ENCODE peak calls at places on chromosomes 3 and 15, in nine cellular contexts. O is Peyer's patch, K is A549, Q is heart left ventricle, W is heart right ventricle, J is right cardiac atrium, G is PC-9, B is esophagus squamous epithelium, A is lung. U is an unnamed sample.

GRCh38 chr3:184260571-184261269 is 633 bp downstream of the CAMK2N2 start:
- DNase-seq in O (no peak), K (no peak), Q (no peak), W (no peak), J (no peak), G (no peak), B (no peak), A (no peak), U (no peak)

GRCh38 chr3:170052398-170052797 is 14.6 kb downstream of the GPR160 start:
- DNase-seq in O (no peak), K (no peak), Q (no peak), W (no peak), J (no peak), G (no peak), B (no peak), A (no peak), U (no peak)

GRCh38 chr3:68239542-68239941 is 585.1 kb upstream of the SUCLG2 start:
- DNase-seq in O (no peak), K (no peak), Q (no peak), W (no peak), J (no peak), G (no peak), B (no peak), A (no peak), U (no peak)

GRCh38 chr3:83460051-83460450 is 1498.7 kb upstream of the CADM2 start:
- DNase-seq in O (no peak), K (no peak), Q (no peak), W (no peak), J (no peak), G (no peak), B (no peak), A (no peak), U (no peak)

GRCh38 chr3:23455084-23455483 is 252.0 kb downstream of the UBE2E2 start:
- DNase-seq in O (no peak), K (no peak), Q (no peak), W (no peak), J (no peak), G (peak; percentile 8), B (no peak), A (no peak), U (no peak)

GRCh38 chr3:87228316-87228715 is 1.2 kb downstream of the CHMP2B start:
- DNase-seq in O (no peak), K (no peak), Q (no peak), W (no peak), J (no peak), G (no peak), B (no peak), A (no peak), U (no peak)

GRCh38 chr3:69787436-69788168 is 48.3 kb downstream of the MITF start:
- DNase-seq in O (no peak), K (peak; percentile 28), Q (no peak), W (no peak), J (no peak), G (no peak), B (no peak), A (no peak), U (peak; percentile 79)

GRCh38 chr3:128280466-128281455 is 127.5 kb downstream of the EEFSEC start:
- DNase-seq in O (no peak), K (no peak), Q (no peak), W (no peak), J (no peak), G (no peak), B (no peak), A (peak; percentile 6), U (no peak)

GRCh38 chr3:195237981-195238625 is 32.9 kb downstream of the XXYLT1 start:
- DNase-seq in O (no peak), K (no peak), Q (no peak), W (no peak), J (no peak), G (no peak), B (no peak), A (peak; percentile 25), U (no peak)

GRCh38 chr15:67145307-67145610 is 79.9 kb downstream of the SMAD3 start:
- DNase-seq in O (no peak), K (no peak), Q (no peak), W (no peak), J (no peak), G (no peak), B (no peak), A (no peak), U (no peak)

GRCh38 chr15:78307977-78308376 is 8.6 kb upstream of the SKIC8 start:
- DNase-seq in O (no peak), K (no peak), Q (no peak), W (no peak), J (no peak), G (no peak), B (no peak), A (no peak), U (no peak)
- H3K4me3 ChIP-seq in O (no peak overlapping the region), K (no peak overlapping the region), Q (no peak overlapping the region), W (no peak overlapping the region), J (no peak overlapping the region), G (no peak overlapping the region), B (no peak overlapping the region), A (no peak overlapping the region), U (no peak overlapping the region)

DNA sequence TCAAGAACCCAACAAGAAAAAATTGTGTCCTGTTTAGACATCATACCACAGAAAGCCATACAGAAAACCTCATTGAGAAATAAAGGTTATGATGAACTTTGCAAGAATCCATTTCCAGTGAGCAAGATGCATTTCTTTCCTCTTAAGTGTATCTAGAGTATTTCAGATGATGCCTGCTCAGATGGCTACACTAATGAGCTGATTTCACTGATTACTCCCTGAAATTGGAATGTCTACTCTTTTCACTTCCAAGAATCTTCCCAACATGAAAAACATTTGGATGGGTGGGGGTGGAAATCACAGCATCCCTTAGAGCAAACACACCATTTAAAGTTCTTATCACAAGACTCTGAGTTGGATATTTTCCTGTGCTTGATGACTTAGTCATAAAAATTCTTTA is 41.4 kb upstream of the IL12A start:
- DNase-seq in O (no peak), K (no peak), Q (no peak), W (no peak), J (no peak), G (no peak), B (no peak), A (no peak), U (no peak)
- H3K27ac ChIP-seq in O (no peak overlapping the region), K (no peak overlapping the region), Q (no peak overlapping the region), W (no peak overlapping the region), J (no peak overlapping the region), G (no peak overlapping the region), B (no peak overlapping the region), A (no peak overlapping the region), U (no peak overlapping the region)

DNA sequence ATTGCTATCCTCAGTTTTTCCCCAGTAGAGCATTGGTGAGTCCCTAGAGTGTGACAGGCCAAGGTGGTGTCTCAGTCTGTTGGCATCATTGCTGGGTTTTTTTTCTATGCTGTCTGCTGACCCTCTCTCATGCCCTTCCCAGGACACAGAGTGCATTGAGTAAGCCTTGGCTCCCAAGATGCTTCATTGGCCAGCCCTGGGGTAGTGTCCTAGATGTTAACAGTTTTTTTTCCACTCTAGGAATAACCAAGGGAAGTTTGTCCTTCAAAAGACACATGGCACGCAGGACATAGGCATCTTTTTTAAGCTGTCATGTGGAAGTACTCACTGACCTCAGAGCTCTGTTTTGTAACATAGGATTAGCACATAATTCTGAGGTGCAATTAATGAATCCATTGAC is 19.5 kb downstream of the ADAMTSL3 start:
- DNase-seq in O (no peak), K (no peak), Q (no peak), W (no peak), J (no peak), G (no peak), B (no peak), A (no peak), U (no peak)
- H3K4me1 ChIP-seq in O (no peaks in the 10 kb centered on the region), K (no peaks in the 10 kb centered on the region), Q (no peaks in the 10 kb centered on the region), W (peaks cover 4% of the 10 kb centered on the region), J (no peaks in the 10 kb centered on the region), G (no peaks in the 10 kb centered on the region), B (no peaks in the 10 kb centered on the region), A (no peaks in the 10 kb centered on the region), U (peaks cover 19% of the 10 kb centered on the region)

GRCh38 chr15:62150445-62150844 is 14.6 kb downstream of the C2CD4B start:
- DNase-seq in O (no peak), K (no peak), Q (no peak), W (no peak), J (no peak), G (no peak), B (no peak), A (no peak), U (no peak)

GRCh38 chr15:62145015-62145735 is 19.9 kb downstream of the C2CD4B start:
- DNase-seq in O (no peak), K (no peak), Q (no peak), W (no peak), J (no peak), G (no peak), B (no peak), A (no peak), U (no peak)

GRCh38 chr15:62142736-62143135 is 22.3 kb downstream of the C2CD4B start:
- DNase-seq in O (no peak), K (no peak), Q (no peak), W (no peak), J (no peak), G (no peak), B (no peak), A (no peak), U (no peak)

GRCh38 chr15:62149729-62150128 is 15.4 kb downstream of the C2CD4B start:
- DNase-seq in O (no peak), K (no peak), Q (no peak), W (no peak), J (no peak), G (no peak), B (no peak), A (no peak), U (no peak)

GRCh38 chr15:62147149-62148013 is 17.7 kb downstream of the C2CD4B start:
- DNase-seq in O (no peak), K (no peak), Q (no peak), W (no peak), J (no peak), G (no peak), B (no peak), A (no peak), U (no peak)
- H3K4me3 ChIP-seq in O (no peak overlapping the region), K (no peak overlapping the region), Q (no peak overlapping the region), W (no peak overlapping the region), J (no peak overlapping the region), G (no peak overlapping the region), B (no peak overlapping the region), A (no peak overlapping the region), U (no peak overlapping the region)

DNA sequence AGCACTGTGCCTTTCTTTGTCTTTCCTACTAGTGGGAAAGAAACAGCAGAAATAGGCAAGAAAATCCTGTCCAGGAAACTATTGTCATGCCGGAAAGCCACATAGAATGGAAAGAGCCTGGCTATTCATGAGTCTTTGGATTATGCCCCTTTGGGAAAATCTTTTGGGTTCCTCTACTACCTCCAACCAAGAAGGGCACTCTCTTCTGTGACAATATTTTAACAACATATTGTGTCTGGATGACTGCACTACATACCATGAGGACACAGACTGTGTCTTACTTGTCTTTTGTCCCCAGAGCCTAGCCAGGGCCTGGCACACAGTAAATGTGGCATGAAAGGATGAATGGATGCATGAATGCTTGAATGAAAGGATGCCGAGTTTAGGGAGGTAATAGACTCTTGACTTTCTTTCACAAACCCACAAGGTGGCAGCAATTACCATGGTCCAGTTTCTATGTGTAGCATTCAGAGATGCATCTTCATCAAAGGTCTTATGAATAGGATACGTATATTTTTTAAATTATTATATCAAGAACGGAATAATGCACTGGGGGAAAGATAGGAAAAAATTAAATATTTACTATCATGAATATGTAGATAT is 30.3 kb downstream of the ARL14 start:
- DNase-seq in O (no peak), K (peak; percentile 60), Q (no peak), W (no peak), J (no peak), G (peak; percentile 21), B (no peak), A (no peak), U (no peak)
- H3K27ac ChIP-seq in O (no peak overlapping the region), K (no peak overlapping the region), Q (no peak overlapping the region), W (no peak overlapping the region), J (no peak overlapping the region), G (no peak overlapping the region), B (no peak overlapping the region), A (no peak overlapping the region), U (no peak overlapping the region)

U was measured in SJSA1.